ENCODE peak calls at places on chromosomes 3 and 15, in nine cellular contexts. B is psoas muscle; X is cerebellum; N is foreskin keratinocyte; J is nucleus accumbens; E is amygdala; H is CD4-positive, alpha-beta T cell; U is mucosa of gallbladder; Q is AG09319. K is an unnamed sample.

GRCh38 chr3:98733778-98734281 is 29.3 kb upstream of the ST3GAL6 start:
- DNase-seq in N (no peak), J (no peak), X (peak), H (no peak), B (no peak), U (no peak), E (no peak), Q (no peak), K (no peak)

GRCh38 chr3:194387926-194388418 is 11.1 kb downstream of the GP5 start:
- DNase-seq in X (no peak), E (no peak), Q (no peak), B (no peak), N (no peak), U (no peak), J (no peak), H (no peak), K (no peak)

GRCh38 chr15:82587805-82588204 is 47.5 kb upstream of the RPS17 start:
- DNase-seq in X (no peak), U (no peak), B (no peak), H (no peak), Q (no peak), N (no peak), J (no peak), E (no peak), K (no peak)

GRCh38 chr3:110814170-110815007 is 257.2 kb upstream of the NECTIN3 start:
- DNase-seq in U (no peak), N (peak), J (no peak), H (no peak), Q (peak), E (no peak), X (no peak), B (no peak), K (peak)

GRCh38 chr3:8762607-8763377 is 6.6 kb downstream of the OXTR start:
- DNase-seq in N (no peak), J (no peak), H (no peak), X (no peak), E (no peak), B (no peak), U (no peak), Q (no peak), K (no peak)

GRCh38 chr3:128343287-128344045 is 123.2 kb downstream of the DNAJB8 start:
- DNase-seq in Q (no peak), E (no peak), H (no peak), N (peak), U (no peak), B (no peak), J (no peak), X (no peak), K (no peak)

GRCh38 chr15:59611277-59612260 is at the start of gene GCNT3:
- DNase-seq in H (no peak), N (no peak), U (peak), B (no peak), E (no peak), X (no peak), Q (no peak), J (no peak), K (peak)

GRCh38 chr3:18087963-18088362 is 337.2 kb downstream of the SATB1 start:
- DNase-seq in X (no peak), H (no peak), E (no peak), B (no peak), Q (no peak), N (no peak), J (no peak), U (no peak), K (no peak)

GRCh38 chr3:21152555-21152954 is 598.5 kb downstream of the ZNF385D start:
- DNase-seq in N (no peak), B (no peak), Q (no peak), H (no peak), U (no peak), X (no peak), J (no peak), E (no peak), K (no peak)

GRCh38 chr15:71375934-71376333 is 260.7 kb downstream of the THSD4 start:
- DNase-seq in E (no peak), Q (no peak), N (peak), J (no peak), U (no peak), X (no peak), B (no peak), H (no peak), K (no peak)

GRCh38 chr15:75198560-75199346 is 2.9 kb upstream of the C15orf39 start:
- DNase-seq in Q (no peak), J (no peak), N (no peak), E (no peak), X (no peak), U (no peak), B (no peak), H (no peak), K (no peak)

GRCh38 chr3:46705751-46706572 is 4.8 kb downstream of the TMIE start:
- DNase-seq in J (no peak), U (no peak), E (no peak), Q (peak), H (no peak), N (no peak), X (no peak), B (no peak), K (peak)

GRCh38 chr15:39999538-39999937 is 39.4 kb downstream of the SRP14 start:
- DNase-seq in H (no peak), U (no peak), N (no peak), B (no peak), Q (no peak), J (no peak), E (no peak), X (no peak), K (no peak)

GRCh38 chr15:28125673-28126651 is 26.8 kb upstream of the OCA2 start:
- DNase-seq in H (no peak), J (no peak), U (no peak), Q (peak), N (no peak), X (peak), E (no peak), B (no peak), K (peak)

GRCh38 chr15:28989239-28989830 is 103.6 kb downstream of the APBA2 start:
- DNase-seq in X (peak), H (no peak), J (peak), B (no peak), Q (no peak), E (no peak), N (no peak), U (no peak), K (no peak)

K was measured in fibroblast of the conjunctiva.